ENCODE peak calls at places on chromosomes 7 and 10, in seven cellular contexts. S, G, A, T, H, K and C are unnamed samples.

GRCh38 chr7:41965951-41966505 is 263.1 kb upstream of the INHBA start:
- DNase-seq in S (peak), G (no peak), A (no peak), T (no peak), H (no peak), K (no peak), C (no peak)

GRCh38 chr7:24158976-24159375 is 125.0 kb upstream of the NPY start:
- DNase-seq in S (no peak), G (no peak), A (no peak), T (no peak), H (no peak), K (no peak), C (no peak)

GRCh38 chr7:143882611-143883078 is 19.3 kb downstream of the TCAF1 start:
- DNase-seq in S (peak), G (no peak), A (peak), T (no peak), H (no peak), K (no peak), C (no peak)

GRCh38 chr10:75123088-75123682 is 11.7 kb downstream of the SAMD8 start:
- DNase-seq in S (no peak), G (no peak), A (no peak), T (no peak), H (no peak), K (no peak), C (no peak)

GRCh38 chr10:69439813-69440506 is 11.3 kb upstream of the TSPAN15 start:
- DNase-seq in S (no peak), G (no peak), A (no peak), T (peak), H (no peak), K (no peak), C (no peak)

GRCh38 chr7:90309872-90310271 is 11.2 kb downstream of the FAM237B start:
- DNase-seq in S (no peak), G (no peak), A (no peak), T (no peak), H (no peak), K (no peak), C (no peak)

GRCh38 chr7:148699772-148700629 is 1.3 kb downstream of the CUL1 start:
- DNase-seq in S (no peak), G (no peak), A (no peak), T (peak), H (peak), K (no peak), C (no peak)

GRCh38 chr7:30423793-30424505 is 54.6 kb downstream of the NOD1 start:
- DNase-seq in S (no peak), G (no peak), A (no peak), T (no peak), H (no peak), K (no peak), C (no peak)

GRCh38 chr7:43015301-43015700 is 83.1 kb downstream of the MRPL32 start:
- DNase-seq in S (no peak), G (no peak), A (no peak), T (no peak), H (no peak), K (no peak), C (no peak)

GRCh38 chr10:76697923-76698322 is 939.7 kb downstream of the KCNMA1 start:
- DNase-seq in S (no peak), G (no peak), A (no peak), T (no peak), H (no peak), K (no peak), C (no peak)

GRCh38 chr7:35723011-35723410 is 28.1 kb upstream of the HERPUD2 start:
- DNase-seq in S (no peak), G (no peak), A (no peak), T (peak), H (no peak), K (no peak), C (no peak)

GRCh38 chr7:113094517-113095249 is 8.1 kb upstream of the GPR85 start:
- DNase-seq in S (no peak), G (no peak), A (no peak), T (no peak), H (no peak), K (no peak), C (no peak)

GRCh38 chr10:3877092-3878000 is 92.3 kb upstream of the KLF6 start:
- DNase-seq in S (no peak), G (no peak), A (no peak), T (no peak), H (no peak), K (no peak), C (no peak)

GRCh38 chr7:95793658-95794057 is 21.3 kb downstream of the DYNC1I1 start:
- DNase-seq in S (no peak), G (no peak), A (no peak), T (no peak), H (no peak), K (no peak), C (no peak)

GRCh38 chr10:106025208-106025811 is 1139.2 kb downstream of the SORCS1 start:
- DNase-seq in S (no peak), G (no peak), A (no peak), T (no peak), H (no peak), K (no peak), C (no peak)

GRCh38 chr7:74324499-74325229 is 35.5 kb downstream of the CLIP2 start:
- DNase-seq in S (no peak), G (no peak), A (no peak), T (no peak), H (no peak), K (no peak), C (no peak)

GRCh38 chr7:77393261-77393660 is 22.9 kb downstream of the GSAP start:
- DNase-seq in S (no peak), G (no peak), A (no peak), T (peak), H (no peak), K (no peak), C (no peak)

GRCh38 chr7:4770886-4771285 is 4.5 kb upstream of the AP5Z1 start:
- DNase-seq in S (no peak), G (no peak), A (no peak), T (no peak), H (no peak), K (no peak), C (no peak)

GRCh38 chr7:66505531-66506451 is 122.9 kb upstream of the KCTD7 start:
- DNase-seq in S (peak), G (no peak), A (peak), T (no peak), H (no peak), K (no peak), C (no peak)
- H3K4me3 ChIP-seq in S (peak), G (no peak), A (peak), T (no peak), H (no peak), K (peak), C (peak)

GRCh38 chr10:32151876-32152275 is 95.7 kb upstream of the KIF5B start:
- DNase-seq in S (no peak), G (no peak), A (no peak), T (no peak), H (no peak), K (no peak), C (no peak)
- TF ChIP-seq CTCF in S (no peak), G (no peak), A (no peak), T (no peak), H (no peak), K (no peak), C (no peak)

GRCh38 chr10:120646159-120646558 is 189.1 kb downstream of the PLPP4 start:
- DNase-seq in S (no peak), G (no peak), A (no peak), T (no peak), H (no peak), K (no peak), C (no peak)
- H3K4me3 ChIP-seq in S (no peak), G (no peak), A (no peak), T (no peak), H (no peak), K (no peak), C (no peak)

GRCh38 chr7:75647709-75648438 is 90.9 kb downstream of the HIP1 start:
- DNase-seq in S (no peak), G (no peak), A (no peak), T (no peak), H (no peak), K (no peak), C (no peak)

GRCh38 chr7:75649462-75649861 is 89.3 kb downstream of the HIP1 start:
- DNase-seq in S (no peak), G (no peak), A (no peak), T (peak), H (no peak), K (no peak), C (peak)

GRCh38 chr7:75652788-75653187 is 86.0 kb downstream of the HIP1 start:
- DNase-seq in S (no peak), G (no peak), A (no peak), T (no peak), H (no peak), K (no peak), C (no peak)

GRCh38 chr7:75650671-75651070 is 88.1 kb downstream of the HIP1 start:
- DNase-seq in S (no peak), G (no peak), A (peak), T (no peak), H (no peak), K (peak), C (no peak)

DNA sequence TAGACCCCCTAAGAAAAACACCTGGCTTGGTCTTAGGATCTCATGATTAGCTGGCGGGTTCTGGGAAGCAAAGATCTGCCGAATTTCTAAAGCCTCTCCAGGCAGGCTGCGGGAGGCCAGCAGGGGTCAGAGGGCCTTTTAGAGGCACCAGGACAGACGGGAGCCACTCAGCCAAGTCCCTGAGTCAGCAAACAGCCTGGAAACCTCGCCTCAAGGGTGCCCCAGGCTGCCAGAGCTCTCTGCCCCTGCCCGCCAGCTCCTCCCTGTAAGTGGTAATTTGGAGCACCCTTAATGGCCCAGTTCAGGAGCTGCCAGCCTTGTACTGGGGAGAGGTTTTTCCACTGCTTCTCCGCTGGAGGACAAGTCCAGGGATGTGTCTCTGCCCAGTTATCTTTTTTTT is 88.7 kb downstream of the HIP1 start:
- DNase-seq in S (no peak), G (no peak), A (no peak), T (peak), H (no peak), K (no peak), C (no peak)
- TF ChIP-seq CTCF in S (no peak), G (no peak), A (no peak), T (peak), H (no peak), K (no peak), C (no peak)

GRCh38 chr7:27198138-27198841 is 1.6 kb downstream of the HOXA13 start:
- DNase-seq in S (peak), G (no peak), A (no peak), T (no peak), H (no peak), K (no peak), C (no peak)

GRCh38 chr7:27199820-27200760 is at the start of gene HOXA13:
- DNase-seq in S (peak), G (no peak), A (no peak), T (peak), H (peak), K (no peak), C (no peak)

GRCh38 chr7:27197137-27198042 is 2.5 kb downstream of the HOXA13 start:
- DNase-seq in S (no peak), G (no peak), A (no peak), T (no peak), H (no peak), K (no peak), C (no peak)

GRCh38 chr7:27200761-27201230 is 905 bp upstream of the HOXA13 start:
- DNase-seq in S (no peak), G (no peak), A (no peak), T (no peak), H (no peak), K (no peak), C (no peak)

DNA sequence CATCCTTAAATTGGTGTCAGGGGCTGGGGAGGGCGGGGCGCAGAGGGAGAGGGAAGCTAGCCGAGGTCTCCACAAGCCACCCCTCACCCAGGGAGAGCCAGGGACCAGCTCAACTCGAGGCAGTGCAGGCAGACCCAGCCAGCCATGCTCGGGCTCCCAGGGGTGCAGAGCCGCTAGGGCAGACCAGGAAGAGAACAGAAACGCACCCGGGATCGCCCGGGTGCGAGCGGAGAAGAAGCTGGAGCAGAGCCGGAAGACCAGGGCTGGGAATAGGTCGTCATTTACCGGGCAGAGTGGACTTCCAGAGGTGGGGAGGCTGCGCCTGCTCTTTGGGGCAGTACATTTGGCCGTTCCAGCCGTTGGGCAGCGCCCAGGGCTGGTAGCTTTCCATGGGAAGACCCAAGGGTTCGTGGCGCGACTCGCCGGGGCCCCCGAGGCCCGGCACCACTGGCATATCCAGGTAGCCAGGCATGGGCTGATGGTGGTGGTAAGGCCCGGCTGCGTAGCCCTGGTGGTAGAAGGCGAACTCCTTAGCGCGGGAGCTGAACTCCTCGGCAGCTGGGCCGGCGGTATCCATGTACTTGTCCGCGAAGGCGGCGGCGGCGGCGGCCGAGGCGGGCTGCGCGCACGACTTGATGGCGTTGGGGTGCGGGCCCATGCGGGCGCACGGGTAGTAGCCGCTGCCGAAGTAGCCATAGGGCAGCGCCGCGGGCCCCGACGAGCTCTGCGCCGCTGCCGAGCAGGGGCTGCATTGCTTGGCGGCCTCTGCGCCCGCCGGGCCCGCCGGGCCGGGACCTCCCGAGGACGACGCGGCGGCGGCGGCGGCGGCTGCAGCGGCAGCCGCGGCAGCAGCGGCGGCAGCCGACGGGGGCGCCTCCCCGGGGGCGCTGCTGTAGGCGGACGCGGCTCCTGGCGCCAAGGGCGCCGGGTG is 755 bp downstream of the HOXA13 start:
- DNase-seq in S (peak), G (no peak), A (no peak), T (peak), H (no peak), K (no peak), C (no peak)
- H3K4me3 ChIP-seq in S (peak), G (no peak), A (peak), T (peak), H (no peak), K (peak), C (no peak)

GRCh38 chr10:23535381-23535780 is 96.5 kb downstream of the OTUD1 start:
- DNase-seq in S (no peak), G (no peak), A (no peak), T (no peak), H (no peak), K (no peak), C (no peak)
- TF ChIP-seq CTCF in S (no peak), G (no peak), A (no peak), T (no peak), H (peak), K (no peak), C (no peak)